ENCODE peak calls at places on chromosomes 3 and 15, in four cellular contexts. V is HepG2, A is H1, J is GM12892. M is an unnamed sample.

GRCh38 chr3:73229036-73229435 is 167.6 kb downstream of the EBLN2 start:
- DNase-seq in V (no peak), A (no peak), J (no peak), M (no peak)

GRCh38 chr3:141476033-141476432 is 10.8 kb upstream of the RASA2 start:
- DNase-seq in V (no peak), A (no peak), J (no peak), M (no peak)

GRCh38 chr3:9109570-9109914 is 139.9 kb downstream of the SRGAP3 start:
- DNase-seq in V (no peak), A (no peak), J (no peak), M (no peak)

GRCh38 chr3:156253150-156253549 is 132.8 kb downstream of the KCNAB1 start:
- DNase-seq in V (no peak), A (no peak), J (no peak), M (no peak)

GRCh38 chr15:99692825-99693224 is 40.4 kb downstream of the LYSMD4 start:
- DNase-seq in V (no peak), A (no peak), J (no peak), M (no peak)

GRCh38 chr3:115321396-115321795 is 174.3 kb upstream of the ZBTB20 start:
- DNase-seq in V (no peak), A (no peak), J (no peak), M (no peak)

GRCh38 chr3:177673105-177673804 is 476.0 kb upstream of the TBL1XR1 start:
- DNase-seq in V (no peak), A (no peak), J (no peak), M (no peak)

GRCh38 chr15:100787567-100787941 is 92.1 kb upstream of the ALDH1A3 start:
- DNase-seq in V (no peak), A (no peak), J (no peak), M (no peak)

GRCh38 chr3:43747641-43748040 is 56.9 kb downstream of the ABHD5 start:
- DNase-seq in V (no peak), A (no peak), J (no peak), M (no peak)

GRCh38 chr3:144287001-144287400 is 315.4 kb downstream of the DIPK2A start:
- DNase-seq in V (no peak), A (no peak), J (no peak), M (no peak)
- TF ChIP-seq TAF1 in V (no peak), A (no peak), J (no peak), M (no peak)

DNA sequence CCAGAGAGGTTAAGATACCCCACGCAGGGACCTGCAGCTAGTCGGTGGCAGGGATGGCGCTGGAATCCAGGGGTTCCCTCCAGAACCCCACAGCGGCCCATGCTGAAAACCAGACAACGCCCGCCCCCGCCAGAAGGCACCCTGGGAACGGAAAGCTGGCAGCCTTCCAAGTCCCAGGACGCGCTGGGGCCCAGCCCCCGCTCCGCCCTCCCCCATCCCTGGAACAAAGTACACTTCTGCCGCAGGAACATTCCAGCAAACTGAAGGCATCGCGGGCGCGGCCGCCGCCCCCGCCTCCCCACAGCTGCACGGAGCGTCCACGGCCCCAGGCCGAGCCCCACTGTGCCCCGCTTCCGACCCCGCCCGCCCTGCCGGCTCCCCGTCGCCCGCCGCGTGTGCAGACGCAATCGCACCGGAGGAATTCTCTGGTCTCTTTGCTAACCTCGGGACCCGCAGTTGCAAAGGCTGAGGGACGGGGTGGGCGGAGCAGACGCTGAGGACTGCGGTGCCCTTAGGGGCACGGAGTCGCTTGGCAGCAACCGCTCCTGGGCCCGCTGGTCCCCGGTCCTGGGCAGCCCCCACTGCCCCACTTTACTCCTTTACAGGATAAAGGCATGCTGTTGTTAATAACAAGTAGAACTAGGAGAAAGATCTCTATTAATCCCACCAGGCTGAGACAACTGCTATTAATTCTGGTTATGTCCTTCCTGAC is 44.8 kb upstream of the RNU6-1 start:
- DNase-seq in V (peak; percentile 89), A (peak; percentile 33), J (peak; percentile 38), M (no peak)
- TF ChIP-seq POLR2AphosphoS5 in V (no peak), A (no peak), J (no peak), M (no peak)

GRCh38 chr3:50587373-50587772 is 18.1 kb downstream of the HEMK1 start:
- DNase-seq in V (no peak), A (no peak), J (no peak), M (no peak)
- TF ChIP-seq TAF1 in V (no peak), A (no peak), J (no peak), M (no peak)

GRCh38 chr15:65089206-65089824 is 12.8 kb downstream of the KBTBD13 start:
- DNase-seq in V (peak; percentile 56), A (no peak), J (no peak), M (no peak)
- TF ChIP-seq POLR2AphosphoS5 in V (no peak), A (no peak), J (no peak), M (no peak)

DNA sequence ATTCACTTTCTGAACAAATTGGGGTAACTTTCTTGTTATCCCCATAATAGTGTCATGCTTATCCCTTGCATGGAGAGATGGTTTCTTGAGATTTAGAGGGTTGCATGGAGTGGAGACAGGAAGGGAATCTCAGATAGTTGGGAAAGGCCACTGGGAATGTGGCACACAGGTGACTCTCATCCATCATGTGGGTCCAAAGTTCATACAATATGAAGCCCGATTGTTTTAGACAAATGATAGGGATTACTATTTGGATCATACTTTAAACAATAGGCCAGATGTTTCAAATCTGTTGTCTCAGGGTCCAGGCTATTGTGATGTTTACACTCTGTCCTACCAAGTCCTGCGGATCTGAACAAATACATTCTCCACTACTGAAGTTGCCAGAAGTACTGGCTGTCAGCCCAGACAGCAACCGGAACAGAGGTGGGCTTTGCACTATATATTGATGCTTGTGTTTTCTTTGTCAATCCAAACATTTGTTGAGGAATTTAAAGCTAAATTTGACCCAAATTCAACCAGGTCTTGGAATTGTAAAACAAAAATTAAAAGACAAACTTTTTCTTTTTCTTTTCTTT is 39.2 kb upstream of the NMNAT3 start:
- DNase-seq in V (peak; percentile 23), A (no peak), J (no peak), M (no peak)
- TF ChIP-seq TAF1 in V (no peak), A (no peak), J (no peak), M (no peak)

DNA sequence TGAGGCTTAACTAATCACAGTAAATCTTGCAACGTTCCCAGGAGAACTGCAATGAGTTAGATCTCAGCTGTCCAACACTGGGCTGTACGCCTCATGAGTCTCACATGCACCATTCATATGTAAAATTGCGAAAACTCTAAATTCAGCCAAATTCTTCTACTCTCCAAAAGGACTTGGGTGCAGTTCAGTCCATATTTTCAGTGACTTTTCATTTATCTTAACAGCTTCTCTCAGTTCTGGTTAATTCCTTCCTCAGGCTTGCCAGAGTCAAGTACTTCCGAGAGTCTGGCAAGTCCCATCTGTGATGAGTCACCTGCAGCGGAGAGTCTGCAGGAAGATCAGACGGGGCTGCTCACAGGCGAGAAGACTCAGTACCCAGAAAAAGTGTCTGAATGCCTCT is 11.5 kb downstream of the CCDC80 start:
- DNase-seq in V (no peak), A (no peak), J (no peak), M (no peak)
- TF ChIP-seq POLR2AphosphoS5 in V (no peak), A (no peak), J (no peak), M (no peak)

GRCh38 chr15:87207945-87208580 is 1048.5 kb downstream of the NTRK3 start:
- DNase-seq in V (no peak), A (no peak), J (no peak), M (no peak)
- TF ChIP-seq TAF1 in V (no peak), A (no peak), J (no peak), M (no peak)

M was measured in GM12891.